ENCODE peak calls at places on chromosome 14, in four cellular contexts. A, H, P and Y are unnamed samples.

GRCh38 chr14:74963705-74964271 is 8.4 kb upstream of the PGF start:
- DNase-seq in A (no peak), H (no peak), P (no peak), Y (no peak)

GRCh38 chr14:45679852-45680251 is 426.9 kb upstream of the MIS18BP1 start:
- DNase-seq in A (no peak), H (no peak), P (no peak), Y (no peak)

GRCh38 chr14:106737025-106737424 is 1210.6 kb downstream of the TMEM121 start:
- DNase-seq in A (no peak), H (no peak), P (no peak), Y (no peak)

GRCh38 chr14:73526036-73526984 is 10.6 kb upstream of the ACOT1 start:
- DNase-seq in A (peak; percentile 57), H (no peak), P (no peak), Y (no peak)

GRCh38 chr14:96459851-96460250 is 42.3 kb upstream of the PAPOLA start:
- DNase-seq in A (no peak), H (no peak), P (no peak), Y (no peak)

GRCh38 chr14:94376976-94377865 is 11.2 kb downstream of the SERPINA1 start:
- DNase-seq in A (peak; percentile 78), H (no peak), P (no peak), Y (no peak)

GRCh38 chr14:90513151-90514014 is 116.6 kb downstream of the CALM1 start:
- DNase-seq in A (peak; percentile 93), H (no peak), P (no peak), Y (no peak)

GRCh38 chr14:105430535-105430934 is 10.9 kb downstream of the MTA1 start:
- DNase-seq in A (no peak), H (no peak), P (no peak), Y (no peak)

GRCh38 chr14:95104911-95105310 is 52.4 kb downstream of the DICER1 start:
- DNase-seq in A (no peak), H (no peak), P (no peak), Y (no peak)

GRCh38 chr14:88386395-88386794 is 938 bp downstream of the SPATA7 start:
- DNase-seq in A (no peak), H (no peak), P (no peak), Y (no peak)

GRCh38 chr14:24679248-24680085 is 45.5 kb upstream of the GZMB start:
- DNase-seq in A (no peak), H (no peak), P (no peak), Y (no peak)

GRCh38 chr14:21999400-21999799 is 325.8 kb upstream of the OR4E1 start:
- DNase-seq in A (no peak), H (no peak), P (no peak), Y (no peak)

GRCh38 chr14:87522575-87522974 is 470.4 kb downstream of the GALC start:
- DNase-seq in A (no peak), H (peak; percentile 31), P (no peak), Y (no peak)

GRCh38 chr14:68549966-68550705 is 242.7 kb downstream of the ZFP36L1 start:
- DNase-seq in A (no peak), H (no peak), P (no peak), Y (no peak)

GRCh38 chr14:67529947-67530935 is 2.8 kb upstream of the PLEKHH1 start:
- DNase-seq in A (no peak), H (no peak), P (no peak), Y (no peak)

GRCh38 chr14:23577004-23577681 is 1.4 kb downstream of the JPH4 start:
- DNase-seq in A (no peak), H (no peak), P (no peak), Y (no peak)

GRCh38 chr14:83425138-83425537 is 1891.5 kb upstream of the SEL1L start:
- DNase-seq in A (no peak), H (no peak), P (no peak), Y (no peak)

GRCh38 chr14:32694795-32695449 is 243.8 kb upstream of the NPAS3 start:
- DNase-seq in A (no peak), H (no peak), P (no peak), Y (no peak)

GRCh38 chr14:89351364-89351957 is 65.6 kb downstream of the FOXN3 start:
- DNase-seq in A (peak; percentile 98), H (peak; percentile 38), P (peak; percentile 54), Y (no peak)

GRCh38 chr14:75989134-75989533 is 3.6 kb downstream of the IFT43 start:
- DNase-seq in A (peak; percentile 84), H (no peak), P (no peak), Y (no peak)

GRCh38 chr14:61695695-61696527 is 598 bp downstream of the HIF1A start:
- DNase-seq in A (peak; percentile 45), H (no peak), P (no peak), Y (peak; percentile 46)

GRCh38 chr14:91778217-91778616 is 46.3 kb upstream of the CATSPERB start:
- DNase-seq in A (no peak), H (no peak), P (no peak), Y (no peak)

GRCh38 chr14:38210587-38211257 is 3.0 kb downstream of the SSTR1 start:
- DNase-seq in A (no peak), H (no peak), P (no peak), Y (no peak)
- TF ChIP-seq SP1 in A (no peak), H (no peak), P (no peak), Y (no peak)

GRCh38 chr14:52949249-52949648 is 1.6 kb downstream of the FERMT2 start:
- DNase-seq in A (no peak), H (no peak), P (no peak), Y (no peak)

GRCh38 chr14:52949711-52950409 is 990 bp downstream of the FERMT2 start:
- DNase-seq in A (peak; percentile 44), H (no peak), P (no peak), Y (peak; percentile 42)

GRCh38 chr14:52950410-52950897 is 396 bp downstream of the FERMT2 start:
- DNase-seq in A (peak; percentile 22), H (no peak), P (no peak), Y (peak; percentile 40)

GRCh38 chr14:52950898-52951729 is at the start of gene FERMT2:
- DNase-seq in A (peak; percentile 79), H (no peak), P (no peak), Y (peak; percentile 86)

GRCh38 chr14:52951730-52952481 is 1.1 kb upstream of the FERMT2 start:
- DNase-seq in A (peak; percentile 73), H (no peak), P (no peak), Y (peak; percentile 49)
- TF ChIP-seq SUZ12 in A (no peak), H (no peak), P (no peak), Y (no peak)

DNA sequence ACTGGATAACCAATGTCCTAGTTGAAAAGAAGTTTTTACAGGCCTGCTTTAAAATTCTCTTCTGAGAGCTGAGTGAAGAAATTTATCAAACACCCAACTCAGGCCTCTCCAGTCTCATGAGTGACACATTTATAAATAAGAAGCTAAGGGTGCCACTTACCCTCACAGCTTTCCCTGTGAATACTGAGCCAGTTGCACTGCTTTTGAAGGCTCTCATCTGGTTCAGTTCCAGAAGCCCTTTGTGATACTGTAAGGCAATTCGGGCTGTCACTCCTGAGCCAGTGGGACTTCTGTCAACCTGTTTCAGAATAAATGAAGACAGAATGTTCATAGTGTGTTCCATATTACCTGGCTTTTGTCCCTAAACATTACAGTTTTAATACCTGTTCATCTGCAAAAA is 8.5 kb downstream of the L3HYPDH start:
- DNase-seq in A (no peak), H (no peak), P (no peak), Y (no peak)
- TF ChIP-seq SP1 in A (no peak), H (no peak), P (no peak), Y (no peak)

GRCh38 chr14:70753518-70753953 is 55.8 kb downstream of the MAP3K9 start:
- DNase-seq in A (peak; percentile 94), H (no peak), P (no peak), Y (no peak)

GRCh38 chr14:70754989-70755388 is 54.3 kb downstream of the MAP3K9 start:
- DNase-seq in A (peak; percentile 41), H (no peak), P (no peak), Y (no peak)

GRCh38 chr14:70759398-70759797 is 49.9 kb downstream of the MAP3K9 start:
- DNase-seq in A (no peak), H (no peak), P (no peak), Y (no peak)

DNA sequence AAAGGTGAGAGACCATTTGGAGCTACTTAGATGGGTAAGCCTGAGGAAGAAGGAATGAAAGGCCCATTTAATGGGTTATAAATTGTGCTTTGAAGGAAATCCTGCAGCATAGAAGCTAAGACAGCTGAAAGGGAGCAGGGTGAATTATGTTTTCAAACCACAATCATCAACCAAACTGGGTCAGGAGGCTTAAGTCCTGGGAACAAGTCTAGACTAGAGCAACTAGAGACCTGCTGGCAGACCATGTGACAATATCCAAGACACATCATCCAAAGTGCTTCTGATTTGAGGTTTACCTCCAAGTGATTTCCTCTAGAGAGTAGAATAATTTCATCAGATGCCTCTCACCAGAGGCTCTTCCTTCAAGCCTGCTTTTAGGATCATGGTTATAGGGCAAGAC is 53.7 kb downstream of the MAP3K9 start:
- DNase-seq in A (no peak), H (no peak), P (no peak), Y (no peak)
- TF ChIP-seq SUZ12 in A (no peak), H (no peak), P (no peak), Y (no peak)

GRCh38 chr14:47186491-47186890 is 488.9 kb downstream of the MDGA2 start:
- DNase-seq in A (no peak), H (no peak), P (no peak), Y (no peak)
- TF ChIP-seq SP1 in A (no peak), H (no peak), P (no peak), Y (no peak)

GRCh38 chr14:104352493-104353220 is 214.3 kb downstream of the KIF26A start:
- DNase-seq in A (no peak), H (no peak), P (no peak), Y (no peak)
- TF ChIP-seq SUZ12 in A (no peak), H (no peak), P (no peak), Y (no peak)

GRCh38 chr14:99447739-99448138 is 32.9 kb downstream of the SETD3 start:
- DNase-seq in A (no peak), H (no peak), P (no peak), Y (no peak)

GRCh38 chr14:99450266-99450665 is 30.4 kb downstream of the SETD3 start:
- DNase-seq in A (no peak), H (no peak), P (no peak), Y (no peak)

GRCh38 chr14:99451234-99451633 is 29.4 kb downstream of the SETD3 start:
- DNase-seq in A (no peak), H (no peak), P (no peak), Y (no peak)

GRCh38 chr14:99454246-99454645 is 26.4 kb downstream of the SETD3 start:
- DNase-seq in A (no peak), H (no peak), P (no peak), Y (no peak)

GRCh38 chr14:99452968-99453367 is 27.7 kb downstream of the SETD3 start:
- DNase-seq in A (no peak), H (no peak), P (no peak), Y (no peak)
- TF ChIP-seq SP1 in A (no peak), H (no peak), P (no peak), Y (no peak)